ENCODE peak calls at places on chromosomes 2 and 18, in eight cellular contexts. Y, F, B, G, I, X, U and R are unnamed samples.

GRCh38 chr2:121120411-121120810 is 164.6 kb downstream of the TFCP2L1 start:
- DNase-seq in Y (no peak), U (no peak), I (no peak), G (no peak), X (no peak), F (no peak), B (no peak), R (no peak)

GRCh38 chr2:48496867-48497266 is 33.1 kb upstream of the STON1 start:
- DNase-seq in U (no peak), F (peak; percentile 94), Y (no peak), G (no peak), B (no peak), I (no peak), X (no peak), R (no peak)

GRCh38 chr2:75528221-75528977 is 32.3 kb downstream of the EVA1A start:
- DNase-seq in F (no peak), I (no peak), U (no peak), X (no peak), B (no peak), G (no peak), Y (no peak), R (no peak)

GRCh38 chr2:75289771-75290170 is 90.5 kb upstream of the TACR1 start:
- DNase-seq in I (no peak), F (no peak), Y (no peak), U (no peak), X (no peak), B (no peak), G (no peak), R (no peak)

GRCh38 chr2:19532797-19533196 is 174.4 kb upstream of the OSR1 start:
- DNase-seq in G (no peak), Y (no peak), X (no peak), B (no peak), I (no peak), U (no peak), F (peak; percentile 52), R (no peak)

GRCh38 chr2:12719400-12720104 is 2.8 kb downstream of the TRIB2 start:
- DNase-seq in B (no peak), U (no peak), I (no peak), X (no peak), F (no peak), Y (no peak), G (no peak), R (no peak)

GRCh38 chr18:58379443-58379842 is 249.4 kb downstream of the ALPK2 start:
- DNase-seq in Y (no peak), I (no peak), X (no peak), G (no peak), B (no peak), U (no peak), F (no peak), R (no peak)

GRCh38 chr2:239259603-239260298 is 141.1 kb downstream of the HDAC4 start:
- DNase-seq in B (no peak), X (no peak), I (no peak), Y (no peak), F (no peak), U (no peak), G (no peak), R (no peak)

GRCh38 chr2:218876562-218877219 is 4.0 kb upstream of the WNT10A start:
- DNase-seq in G (peak; percentile 78), U (no peak), Y (peak; percentile 45), X (no peak), F (peak; percentile 68), B (peak; percentile 58), I (peak; percentile 52), R (no peak)

GRCh38 chr2:54416166-54416798 is 39.8 kb upstream of the SPTBN1 start:
- DNase-seq in B (no peak), I (peak; percentile 33), Y (no peak), U (peak; percentile 72), F (peak; percentile 21), X (no peak), G (peak; percentile 53), R (peak; percentile 56)

GRCh38 chr18:47983946-47984345 is 53.5 kb upstream of the SMAD2 start:
- DNase-seq in U (no peak), Y (no peak), B (no peak), X (no peak), I (no peak), G (no peak), F (no peak), R (no peak)

GRCh38 chr2:28342081-28342967 is 50.3 kb upstream of the FOSL2 start:
- DNase-seq in X (no peak), U (peak; percentile 39), I (peak; percentile 45), F (peak; percentile 88), G (peak; percentile 93), B (peak; percentile 83), Y (peak; percentile 32), R (no peak)

GRCh38 chr2:72134408-72134996 is 13.2 kb downstream of the CYP26B1 start:
- DNase-seq in B (no peak), G (no peak), I (no peak), U (no peak), Y (no peak), F (no peak), X (no peak), R (peak; percentile 17)

GRCh38 chr2:4091869-4092268 is 388.5 kb downstream of the DCDC2C start:
- DNase-seq in I (no peak), G (no peak), Y (no peak), B (no peak), U (no peak), X (no peak), F (no peak), R (no peak)

GRCh38 chr2:220001693-220002260 is 374.3 kb downstream of the SLC4A3 start:
- DNase-seq in X (no peak), B (no peak), Y (no peak), G (no peak), U (no peak), F (no peak), I (no peak), R (no peak)

GRCh38 chr2:160670618-160671017 is 177.0 kb upstream of the RBMS1 start:
- DNase-seq in X (no peak), G (no peak), U (no peak), B (no peak), I (no peak), F (no peak), Y (no peak), R (no peak)

GRCh38 chr18:62524443-62525200 is 1.8 kb downstream of the ZCCHC2 start:
- DNase-seq in I (peak; percentile 58), G (peak; percentile 88), U (peak; percentile 79), Y (peak; percentile 58), X (peak; percentile 18), F (peak; percentile 28), B (peak; percentile 51), R (peak; percentile 63)

GRCh38 chr2:105744091-105744908 is 412 bp upstream of the NCK2 start:
- DNase-seq in X (no peak), G (peak; percentile 89), B (peak; percentile 52), U (peak; percentile 74), I (peak; percentile 49), F (no peak), Y (peak; percentile 66), R (peak; percentile 71)

GRCh38 chr18:78082776-78083175 is 833.1 kb downstream of the GALR1 start:
- DNase-seq in G (no peak), I (no peak), Y (no peak), U (no peak), X (no peak), F (no peak), B (no peak), R (no peak)

GRCh38 chr2:17282826-17283225 is 235.4 kb downstream of the RAD51AP2 start:
- DNase-seq in F (no peak), I (no peak), U (no peak), X (no peak), B (no peak), G (no peak), Y (no peak), R (no peak)

GRCh38 chr18:75314606-75315005 is 104.0 kb downstream of the TSHZ1 start:
- DNase-seq in I (no peak), B (no peak), X (no peak), Y (no peak), U (no peak), G (no peak), F (no peak), R (no peak)
- H3K36me3 ChIP-seq in I (no peaks in the 10 kb centered on the region), B (no peaks in the 10 kb centered on the region), X (no peaks in the 10 kb centered on the region), Y (no peaks in the 10 kb centered on the region), U (no peaks in the 10 kb centered on the region), G (no peaks in the 10 kb centered on the region), F (no peaks in the 10 kb centered on the region), R (no peaks in the 10 kb centered on the region)

DNA sequence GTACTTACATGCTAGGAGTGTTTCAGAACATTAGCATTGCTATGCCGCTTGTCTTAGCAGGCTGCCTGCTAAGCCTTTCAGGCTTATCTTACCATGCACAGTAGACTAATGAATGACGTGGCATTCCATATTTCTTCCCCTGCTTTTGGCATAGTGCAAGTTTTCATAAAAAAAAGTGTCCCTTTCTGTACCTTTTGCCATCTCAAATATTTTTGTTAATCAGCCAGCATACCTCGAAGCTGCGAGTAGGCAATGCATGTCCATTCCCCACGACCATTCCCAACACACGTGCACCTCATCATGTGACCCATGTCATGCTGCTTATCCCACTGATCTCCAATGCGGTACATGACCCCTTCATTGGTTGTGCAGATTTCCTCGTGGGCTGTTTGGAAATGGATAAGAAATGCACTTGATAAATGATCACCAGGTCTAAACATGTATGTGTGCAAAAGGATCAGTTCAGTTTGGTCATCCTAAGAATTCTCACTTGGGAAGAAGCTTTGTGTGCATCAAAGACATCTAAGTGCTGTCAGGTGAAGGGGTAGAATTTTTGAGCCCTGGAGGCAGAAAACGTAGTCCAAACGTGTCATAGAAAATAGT is 13.9 kb downstream of the FN1 start:
- DNase-seq in B (no peak), I (no peak), X (no peak), F (peak; percentile 47), U (no peak), G (no peak), Y (no peak), R (no peak)
- H3K36me3 ChIP-seq in B (no peaks in the 10 kb centered on the region), I (no peaks in the 10 kb centered on the region), X (no peaks in the 10 kb centered on the region), F (peaks cover 96% of the 10 kb centered on the region), U (peaks cover 71% of the 10 kb centered on the region), G (no peaks in the 10 kb centered on the region), Y (no peaks in the 10 kb centered on the region), R (peaks cover 37% of the 10 kb centered on the region)

GRCh38 chr2:15619510-15619909 is 27.8 kb downstream of the DDX1 start:
- DNase-seq in I (no peak), B (no peak), U (no peak), G (no peak), X (no peak), Y (no peak), F (no peak), R (no peak)
- H3K36me3 ChIP-seq in I (peaks cover 11% of the 10 kb centered on the region), B (no peaks in the 10 kb centered on the region), U (peaks cover 100% of the 10 kb centered on the region), G (peaks cover 17% of the 10 kb centered on the region), X (peaks cover 14% of the 10 kb centered on the region), Y (peaks cover 42% of the 10 kb centered on the region), F (peaks cover 56% of the 10 kb centered on the region), R (peaks cover 91% of the 10 kb centered on the region)

DNA sequence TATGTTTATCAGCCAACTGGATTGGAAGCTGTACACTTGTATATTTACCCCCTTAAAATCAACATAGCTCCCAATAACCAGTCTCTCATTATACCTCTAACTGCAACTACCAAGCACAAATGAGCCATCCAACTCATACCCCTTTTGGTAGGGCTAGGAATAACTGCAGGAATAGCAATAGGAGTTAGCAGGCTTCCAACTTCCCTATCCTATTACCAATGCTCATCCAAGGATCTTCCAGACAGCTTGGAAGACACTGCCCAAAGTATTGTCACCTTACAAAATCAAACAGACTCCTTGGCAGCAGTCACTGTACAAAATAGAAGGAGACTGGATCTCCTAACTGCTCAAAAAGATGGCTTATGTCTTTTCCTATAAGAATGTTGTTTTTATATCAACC is 61.6 kb downstream of the SLC25A12 start:
- DNase-seq in B (no peak), U (no peak), G (no peak), F (no peak), I (no peak), Y (no peak), X (no peak), R (no peak)
- H3K36me3 ChIP-seq in B (no peaks in the 10 kb centered on the region), U (peaks cover 63% of the 10 kb centered on the region), G (peaks cover 23% of the 10 kb centered on the region), F (peaks cover 43% of the 10 kb centered on the region), I (peaks cover 6% of the 10 kb centered on the region), Y (no peaks in the 10 kb centered on the region), X (peaks cover 13% of the 10 kb centered on the region), R (no peaks in the 10 kb centered on the region)

GRCh38 chr2:42581257-42581656 is 12.8 kb downstream of the MTA3 start:
- DNase-seq in B (no peak), I (no peak), U (no peak), G (no peak), X (no peak), F (no peak), Y (no peak), R (no peak)
- H3K36me3 ChIP-seq in B (no peaks in the 10 kb centered on the region), I (no peaks in the 10 kb centered on the region), U (peaks cover 39% of the 10 kb centered on the region), G (peaks cover 6% of the 10 kb centered on the region), X (peaks cover 2% of the 10 kb centered on the region), F (peaks cover 21% of the 10 kb centered on the region), Y (peaks cover 13% of the 10 kb centered on the region), R (peaks cover 35% of the 10 kb centered on the region)